ENCODE peak calls at places on chromosome 6, in six cellular contexts. H is SHP77, X is HT1080, W is GM23338, F is EH, L is HTR-8/SVneo. Z is an unnamed sample.

GRCh38 chr6:111691345-111692225 is 85.9 kb upstream of the TRAF3IP2 start:
- DNase-seq in F (peak), L (no peak), X (no peak), H (no peak), W (no peak), Z (no peak)

GRCh38 chr6:33609019-33609418 is 12.1 kb upstream of the ITPR3 start:
- DNase-seq in W (no peak), L (no peak), H (no peak), X (no peak), F (peak), Z (no peak)

GRCh38 chr6:157177731-157178336 is 145.5 kb downstream of the TMEM242 start:
- DNase-seq in H (no peak), X (no peak), F (no peak), W (no peak), L (no peak), Z (no peak)

GRCh38 chr6:127879685-127880084 is 21.2 kb downstream of the THEMIS start:
- DNase-seq in X (no peak), H (peak), W (peak), F (peak), L (no peak), Z (peak)

GRCh38 chr6:6730831-6731230 is 142.3 kb downstream of the LY86 start:
- DNase-seq in L (no peak), H (peak), X (peak), W (no peak), F (peak), Z (no peak)

GRCh38 chr6:29705389-29706231 is 17.6 kb upstream of the HLA-F start:
- DNase-seq in F (peak), W (peak), H (peak), L (peak), X (peak), Z (peak)

GRCh38 chr6:3259491-3259958 is 778 bp downstream of the PSMG4 start:
- DNase-seq in W (peak), X (peak), F (peak), H (peak), L (peak), Z (peak)

GRCh38 chr6:68650142-68650541 is 15.1 kb downstream of the ADGRB3 start:
- DNase-seq in F (no peak), W (no peak), L (no peak), H (no peak), X (no peak), Z (no peak)

GRCh38 chr6:15593798-15594197 is 69.0 kb downstream of the DTNBP1 start:
- DNase-seq in W (no peak), F (no peak), H (no peak), L (no peak), X (no peak), Z (no peak)

GRCh38 chr6:170459451-170459850 is 93.7 kb downstream of the PSMB1 start:
- DNase-seq in L (peak), H (no peak), F (peak), X (peak), W (no peak), Z (no peak)

GRCh38 chr6:166512567-166512966 is 73.9 kb downstream of the RAMACL start:
- DNase-seq in F (no peak), H (no peak), X (no peak), W (no peak), L (no peak), Z (no peak)

GRCh38 chr6:134035823-134036296 is 16.6 kb downstream of the SLC2A12 start:
- DNase-seq in X (peak), F (peak), L (no peak), W (no peak), H (peak), Z (no peak)

GRCh38 chr6:157264701-157265100 is 58.6 kb downstream of the TMEM242 start:
- DNase-seq in W (no peak), F (no peak), H (peak), X (no peak), L (no peak), Z (no peak)

GRCh38 chr6:118860363-118860762 is 33.6 kb upstream of the ASF1A start:
- DNase-seq in F (no peak), H (no peak), L (no peak), W (no peak), X (no peak), Z (no peak)

GRCh38 chr6:3208096-3208774 is 19.2 kb downstream of the TUBB2B start:
- DNase-seq in W (peak), X (peak), H (no peak), F (peak), L (peak), Z (no peak)

GRCh38 chr6:108736832-108737231 is 111.4 kb upstream of the ARMC2 start:
- DNase-seq in F (peak), W (peak), H (no peak), X (peak), L (peak), Z (no peak)

GRCh38 chr6:37483917-37484785 is 15.5 kb downstream of the CCDC167 start:
- DNase-seq in X (peak), W (peak), H (peak), F (peak), L (peak), Z (peak)

GRCh38 chr6:106908386-106908840 is 66.1 kb downstream of the CD24 start:
- DNase-seq in F (peak), L (no peak), W (no peak), H (no peak), X (no peak), Z (no peak)

GRCh38 chr6:70337379-70338073 is 34.6 kb upstream of the COL9A1 start:
- DNase-seq in L (no peak), F (no peak), H (no peak), X (no peak), W (no peak), Z (no peak)

GRCh38 chr6:37127961-37128862 is 41.7 kb upstream of the PIM1 start:
- DNase-seq in X (no peak), W (peak), F (peak), H (no peak), L (no peak), Z (no peak)

GRCh38 chr6:85250586-85251216 is 199.2 kb upstream of the NT5E start:
- DNase-seq in F (peak), H (no peak), W (no peak), X (no peak), L (no peak), Z (no peak)

GRCh38 chr6:146354451-146354850 is 189.2 kb upstream of the RAB32 start:
- DNase-seq in X (no peak), L (no peak), H (no peak), F (no peak), W (no peak), Z (no peak)

GRCh38 chr6:93272201-93272600 is 147.2 kb downstream of the EPHA7 start:
- DNase-seq in H (peak), X (no peak), F (no peak), L (no peak), W (no peak), Z (peak)

GRCh38 chr6:41184761-41185160 is 16.2 kb downstream of the TREML2 start:
- DNase-seq in W (no peak), X (no peak), H (no peak), L (no peak), F (no peak), Z (no peak)

GRCh38 chr6:105994522-105995402 is 91.4 kb upstream of the PRDM1 start:
- DNase-seq in W (peak), X (no peak), H (no peak), F (peak), L (peak), Z (peak)

GRCh38 chr6:148577687-148578488 is 168.9 kb upstream of the UST start:
- DNase-seq in X (peak), L (peak), W (peak), H (peak), F (peak), Z (peak)

Z was measured in neural progenitor cell.